ENCODE peak calls at places on chromosomes 5 and 9, in six cellular contexts. One of them, this sample, is unnamed.

GRCh38 chr9:124000784-124001444 is 10.7 kb upstream of the LHX2 start:
- DNase-seq in IMR-90: no peak
- DNase-seq in body of pancreas: no peak
- DNase-seq in tibial nerve: no peak
- DNase-seq in HCT116: no peak
- DNase-seq in sigmoid colon: no peak
- DNase-seq in this sample: no peak

GRCh38 chr5:33937017-33937699 is 972 bp downstream of the RXFP3 start:
- DNase-seq in body of pancreas: no peak
- DNase-seq in HCT116: no peak
- DNase-seq in IMR-90: no peak
- DNase-seq in tibial nerve: no peak
- DNase-seq in sigmoid colon: no peak
- DNase-seq in this sample: peak

GRCh38 chr9:127197186-127197860 is 67.3 kb upstream of the GARNL3 start:
- DNase-seq in tibial nerve: no peak
- DNase-seq in sigmoid colon: no peak
- DNase-seq in HCT116: no peak
- DNase-seq in IMR-90: no peak
- DNase-seq in body of pancreas: no peak
- DNase-seq in this sample: no peak

GRCh38 chr9:116767219-116767618 is 80.1 kb downstream of the TRIM32 start:
- DNase-seq in sigmoid colon: no peak
- DNase-seq in IMR-90: no peak
- DNase-seq in body of pancreas: no peak
- DNase-seq in tibial nerve: no peak
- DNase-seq in HCT116: no peak
- DNase-seq in this sample: no peak

GRCh38 chr9:89872426-89872912 is 267.7 kb downstream of the GADD45G start:
- DNase-seq in body of pancreas: peak
- DNase-seq in sigmoid colon: peak
- DNase-seq in HCT116: no peak
- DNase-seq in tibial nerve: no peak
- DNase-seq in IMR-90: no peak
- DNase-seq in this sample: no peak

GRCh38 chr9:123267481-123268239 is 726 bp downstream of the STRBP start:
- DNase-seq in HCT116: no peak
- DNase-seq in body of pancreas: peak
- DNase-seq in tibial nerve: no peak
- DNase-seq in sigmoid colon: peak
- DNase-seq in IMR-90: no peak
- DNase-seq in this sample: peak

GRCh38 chr5:159730285-159730684 is 186.0 kb upstream of the ADRA1B start:
- DNase-seq in sigmoid colon: no peak
- DNase-seq in body of pancreas: no peak
- DNase-seq in IMR-90: no peak
- DNase-seq in HCT116: no peak
- DNase-seq in tibial nerve: no peak
- DNase-seq in this sample: no peak

GRCh38 chr5:96572864-96573512 is 89.2 kb upstream of the CAST start:
- DNase-seq in tibial nerve: no peak
- DNase-seq in IMR-90: peak
- DNase-seq in HCT116: no peak
- DNase-seq in body of pancreas: no peak
- DNase-seq in sigmoid colon: no peak
- DNase-seq in this sample: no peak

GRCh38 chr9:14027114-14027812 is 286.7 kb downstream of the NFIB start:
- DNase-seq in sigmoid colon: peak
- DNase-seq in tibial nerve: no peak
- DNase-seq in HCT116: no peak
- DNase-seq in IMR-90: no peak
- DNase-seq in body of pancreas: peak
- DNase-seq in this sample: no peak

GRCh38 chr5:68068204-68068603 is 147.4 kb upstream of the PIK3R1 start:
- DNase-seq in sigmoid colon: no peak
- DNase-seq in body of pancreas: no peak
- DNase-seq in tibial nerve: no peak
- DNase-seq in IMR-90: peak
- DNase-seq in HCT116: no peak
- DNase-seq in this sample: no peak

GRCh38 chr9:134899168-134899567 is 18.5 kb downstream of the FCN1 start:
- DNase-seq in sigmoid colon: no peak
- DNase-seq in IMR-90: no peak
- DNase-seq in tibial nerve: no peak
- DNase-seq in HCT116: no peak
- DNase-seq in body of pancreas: no peak
- DNase-seq in this sample: no peak

GRCh38 chr5:109063223-109063622 is 315.5 kb downstream of the FER start:
- DNase-seq in HCT116: no peak
- DNase-seq in tibial nerve: no peak
- DNase-seq in sigmoid colon: no peak
- DNase-seq in IMR-90: peak
- DNase-seq in body of pancreas: no peak
- DNase-seq in this sample: no peak

GRCh38 chr9:133135193-133135745 is 14.2 kb upstream of the RALGDS start:
- DNase-seq in body of pancreas: peak
- DNase-seq in tibial nerve: no peak
- DNase-seq in sigmoid colon: peak
- DNase-seq in IMR-90: peak
- DNase-seq in HCT116: peak
- DNase-seq in this sample: no peak

DNA sequence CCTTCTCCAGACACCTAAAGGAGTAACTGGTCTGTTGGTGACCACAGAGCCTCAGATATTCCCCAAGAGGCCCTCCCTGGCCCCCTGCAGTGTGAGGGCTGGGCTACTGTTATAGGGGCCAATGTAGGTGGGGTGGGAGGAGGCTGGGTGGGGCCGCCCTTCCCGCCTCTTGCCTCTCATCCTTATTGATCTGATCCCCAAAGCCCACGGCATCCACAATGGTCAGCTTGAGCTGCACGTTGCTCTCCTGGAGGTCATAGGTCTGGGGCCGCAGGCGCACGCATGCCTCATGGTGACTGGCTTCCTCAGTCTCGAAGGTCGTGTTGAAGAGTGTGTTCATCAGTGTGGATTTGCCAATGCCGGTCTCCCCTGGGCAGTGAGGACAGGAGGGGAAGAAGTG is 13.0 kb downstream of the SEPTIN8 start:
- DNase-seq in tibial nerve: no peak
- DNase-seq in HCT116: no peak
- DNase-seq in IMR-90: no peak
- DNase-seq in body of pancreas: no peak
- DNase-seq in sigmoid colon: no peak
- DNase-seq in this sample: no peak
- TF ChIP-seq POLR2A in tibial nerve: no peak
- TF ChIP-seq POLR2A in HCT116: no peak
- TF ChIP-seq POLR2A in IMR-90: no peak
- TF ChIP-seq POLR2A in body of pancreas: no peak
- TF ChIP-seq POLR2A in sigmoid colon: no peak
- TF ChIP-seq POLR2A in this sample: no peak

DNA sequence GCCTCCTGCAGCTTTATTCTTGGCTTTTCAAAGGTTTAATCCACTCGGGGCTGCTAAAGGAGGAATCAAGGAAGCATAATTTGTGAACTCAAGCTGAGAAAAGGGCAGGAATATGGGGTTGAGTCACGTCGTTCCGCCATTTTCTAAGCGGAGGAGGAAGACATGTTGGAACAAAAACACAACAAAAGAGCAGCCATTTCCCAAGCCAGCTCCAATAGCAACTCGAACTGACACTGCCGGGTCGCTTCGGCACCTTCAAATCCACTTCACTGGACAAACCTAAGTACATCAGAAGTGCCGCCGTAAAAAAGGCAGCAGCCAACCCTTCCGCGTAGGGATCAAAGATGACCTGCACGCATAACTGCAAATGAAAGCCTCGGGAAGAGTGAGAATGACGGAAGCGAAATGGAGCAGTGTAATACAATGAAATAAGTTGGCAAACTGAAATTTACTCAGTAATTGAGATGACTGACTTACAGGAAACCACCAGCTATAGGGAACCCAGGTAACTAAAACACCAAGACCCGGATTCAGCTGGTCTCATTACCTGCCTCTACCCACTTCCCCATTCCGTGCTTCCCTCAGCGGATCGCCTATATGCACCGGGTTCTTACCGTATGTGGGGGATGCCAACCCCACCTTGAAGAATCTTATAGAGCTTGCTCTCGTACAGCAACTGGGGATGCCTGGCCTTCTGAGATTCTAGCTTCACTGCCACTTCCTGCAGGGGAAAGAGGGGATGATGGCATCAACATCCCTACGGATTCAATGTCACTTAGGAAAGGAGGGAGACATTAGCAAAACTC is 1.6 kb downstream of the CSNK1A1 start:
- DNase-seq in HCT116: peak
- DNase-seq in IMR-90: peak
- DNase-seq in sigmoid colon: no peak
- DNase-seq in body of pancreas: peak
- DNase-seq in tibial nerve: peak
- DNase-seq in this sample: peak
- TF ChIP-seq POLR2A in HCT116: no peak
- TF ChIP-seq POLR2A in IMR-90: no peak
- TF ChIP-seq POLR2A in sigmoid colon: no peak
- TF ChIP-seq POLR2A in body of pancreas: no peak
- TF ChIP-seq POLR2A in tibial nerve: no peak
- TF ChIP-seq POLR2A in this sample: peak

DNA sequence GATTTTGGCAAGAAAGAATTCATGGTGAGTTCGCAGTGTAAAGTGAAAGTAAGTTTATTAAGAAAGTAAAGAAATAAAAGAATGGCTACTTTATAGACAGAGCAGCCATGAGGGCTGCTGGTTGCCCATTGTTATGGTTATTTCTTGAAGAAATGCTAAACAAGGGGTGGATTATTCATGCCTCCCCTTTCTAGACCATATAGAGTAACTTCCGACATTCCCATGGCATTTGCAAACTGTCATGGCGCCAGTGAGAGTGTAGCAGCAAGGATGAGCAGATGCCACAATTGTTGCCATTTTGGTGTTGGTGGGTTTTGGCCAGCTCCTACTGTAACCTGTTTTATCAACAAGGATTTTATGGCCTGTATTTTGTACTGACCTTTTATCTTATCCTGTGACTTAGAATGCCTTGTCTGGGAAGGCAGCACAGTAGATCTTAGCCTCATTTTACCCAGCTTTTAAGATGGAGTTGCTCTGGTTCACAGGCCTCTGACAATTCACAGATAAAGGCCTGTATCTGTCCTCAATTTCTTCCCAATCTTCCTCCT is 1026.1 kb upstream of the DMAC1 start:
- DNase-seq in HCT116: no peak
- DNase-seq in IMR-90: no peak
- DNase-seq in body of pancreas: no peak
- DNase-seq in sigmoid colon: no peak
- DNase-seq in tibial nerve: no peak
- DNase-seq in this sample: no peak
- TF ChIP-seq POLR2A in HCT116: no peak
- TF ChIP-seq POLR2A in IMR-90: no peak
- TF ChIP-seq POLR2A in body of pancreas: no peak
- TF ChIP-seq POLR2A in sigmoid colon: no peak
- TF ChIP-seq POLR2A in tibial nerve: no peak
- TF ChIP-seq POLR2A in this sample: no peak

GRCh38 chr5:180352976-180353225 is 235 bp downstream of the GFPT2 start:
- DNase-seq in IMR-90: no peak
- DNase-seq in sigmoid colon: peak
- DNase-seq in HCT116: no peak
- DNase-seq in body of pancreas: no peak
- DNase-seq in tibial nerve: no peak
- DNase-seq in this sample: no peak

GRCh38 chr5:180354966-180355365 is 1.8 kb upstream of the GFPT2 start:
- DNase-seq in IMR-90: no peak
- DNase-seq in sigmoid colon: no peak
- DNase-seq in body of pancreas: no peak
- DNase-seq in HCT116: no peak
- DNase-seq in tibial nerve: no peak
- DNase-seq in this sample: no peak

GRCh38 chr5:180353963-180354574 is 933 bp upstream of the GFPT2 start:
- DNase-seq in sigmoid colon: no peak
- DNase-seq in body of pancreas: no peak
- DNase-seq in HCT116: no peak
- DNase-seq in tibial nerve: no peak
- DNase-seq in IMR-90: no peak
- DNase-seq in this sample: no peak

GRCh38 chr5:180352116-180352975 is 790 bp downstream of the GFPT2 start:
- DNase-seq in sigmoid colon: peak
- DNase-seq in body of pancreas: no peak
- DNase-seq in HCT116: no peak
- DNase-seq in tibial nerve: peak
- DNase-seq in IMR-90: no peak
- DNase-seq in this sample: no peak

GRCh38 chr5:180353226-180353962 is at the start of gene GFPT2:
- DNase-seq in HCT116: no peak
- DNase-seq in sigmoid colon: peak
- DNase-seq in body of pancreas: peak
- DNase-seq in IMR-90: peak
- DNase-seq in tibial nerve: peak
- DNase-seq in this sample: peak
- TF ChIP-seq POLR2A in HCT116: no peak
- TF ChIP-seq POLR2A in sigmoid colon: no peak
- TF ChIP-seq POLR2A in body of pancreas: no peak
- TF ChIP-seq POLR2A in IMR-90: peak
- TF ChIP-seq POLR2A in tibial nerve: peak
- TF ChIP-seq POLR2A in this sample: no peak

GRCh38 chr9:130140701-130141100 is 31.5 kb upstream of the NCS1 start:
- DNase-seq in HCT116: no peak
- DNase-seq in tibial nerve: no peak
- DNase-seq in sigmoid colon: no peak
- DNase-seq in body of pancreas: no peak
- DNase-seq in IMR-90: no peak
- DNase-seq in this sample: no peak

GRCh38 chr9:130139251-130139650 is 33.0 kb upstream of the NCS1 start:
- DNase-seq in tibial nerve: no peak
- DNase-seq in IMR-90: no peak
- DNase-seq in sigmoid colon: no peak
- DNase-seq in HCT116: no peak
- DNase-seq in body of pancreas: no peak
- DNase-seq in this sample: no peak

GRCh38 chr9:130138791-130139190 is 33.4 kb upstream of the NCS1 start:
- DNase-seq in sigmoid colon: peak
- DNase-seq in HCT116: no peak
- DNase-seq in IMR-90: peak
- DNase-seq in tibial nerve: peak
- DNase-seq in body of pancreas: peak
- DNase-seq in this sample: peak

GRCh38 chr9:130137870-130138653 is 34.1 kb upstream of the NCS1 start:
- DNase-seq in sigmoid colon: peak
- DNase-seq in body of pancreas: no peak
- DNase-seq in HCT116: no peak
- DNase-seq in IMR-90: peak
- DNase-seq in tibial nerve: no peak
- DNase-seq in this sample: peak

GRCh38 chr9:130137081-130137869 is 34.9 kb upstream of the NCS1 start:
- DNase-seq in body of pancreas: no peak
- DNase-seq in sigmoid colon: no peak
- DNase-seq in IMR-90: no peak
- DNase-seq in tibial nerve: no peak
- DNase-seq in HCT116: no peak
- DNase-seq in this sample: no peak
- TF ChIP-seq POLR2A in body of pancreas: no peak
- TF ChIP-seq POLR2A in sigmoid colon: no peak
- TF ChIP-seq POLR2A in IMR-90: no peak
- TF ChIP-seq POLR2A in tibial nerve: no peak
- TF ChIP-seq POLR2A in HCT116: no peak
- TF ChIP-seq POLR2A in this sample: no peak

GRCh38 chr9:470041-470781 is 255.5 kb downstream of the DOCK8 start:
- DNase-seq in sigmoid colon: peak
- DNase-seq in HCT116: peak
- DNase-seq in tibial nerve: peak
- DNase-seq in IMR-90: peak
- DNase-seq in body of pancreas: peak
- DNase-seq in this sample: peak
- TF ChIP-seq POLR2A in sigmoid colon: no peak
- TF ChIP-seq POLR2A in HCT116: peak
- TF ChIP-seq POLR2A in tibial nerve: peak
- TF ChIP-seq POLR2A in IMR-90: no peak
- TF ChIP-seq POLR2A in body of pancreas: no peak
- TF ChIP-seq POLR2A in this sample: peak

This sample was measured in erythroblast.